ENCODE peak calls at places on chromosomes 2 and 18, in eight cellular contexts. W, S, X, A, H, O, F and V are unnamed samples.

GRCh38 chr2:225017713-225018112 is 24.6 kb downstream of the DOCK10 start:
- DNase-seq in W (no peak), S (no peak), X (no peak), A (no peak), H (no peak), O (no peak), F (no peak), V (no peak)

GRCh38 chr2:121171625-121172119 is 113.3 kb downstream of the TFCP2L1 start:
- DNase-seq in W (no peak), S (no peak), X (no peak), A (no peak), H (no peak), O (no peak), F (no peak), V (no peak)

GRCh38 chr18:8478166-8478967 is 130.9 kb upstream of the RAB12 start:
- DNase-seq in W (peak; percentile 40), S (peak; percentile 33), X (peak; percentile 34), A (no peak), H (peak; percentile 42), O (peak; percentile 55), F (peak; percentile 79), V (peak; percentile 58)

GRCh38 chr18:51957001-51957400 is 383.0 kb upstream of the DCC start:
- DNase-seq in W (no peak), S (no peak), X (no peak), A (no peak), H (no peak), O (no peak), F (no peak), V (no peak)

GRCh38 chr2:120539937-120540718 is 194.2 kb downstream of the INHBB start:
- DNase-seq in W (peak; percentile 94), S (no peak), X (peak; percentile 92), A (peak; percentile 95), H (peak; percentile 97), O (no peak), F (peak; percentile 88), V (no peak)

GRCh38 chr2:173986805-173987204 is 21.6 kb upstream of the SP3 start:
- DNase-seq in W (peak; percentile 69), S (no peak), X (peak; percentile 43), A (no peak), H (peak; percentile 78), O (no peak), F (no peak), V (no peak)

GRCh38 chr2:54619660-54620231 is 103.7 kb upstream of the EML6 start:
- DNase-seq in W (no peak), S (no peak), X (no peak), A (no peak), H (no peak), O (no peak), F (no peak), V (no peak)

GRCh38 chr18:3721771-3722661 is 272.0 kb downstream of the TGIF1 start:
- DNase-seq in W (no peak), S (no peak), X (no peak), A (no peak), H (peak; percentile 13), O (no peak), F (peak; percentile 39), V (no peak)

GRCh38 chr2:132415256-132416079 is 1.1 kb upstream of the GPR39 start:
- DNase-seq in W (no peak), S (no peak), X (peak; percentile 27), A (peak; percentile 85), H (peak; percentile 66), O (no peak), F (peak; percentile 36), V (no peak)

GRCh38 chr2:181152221-181152620 is 171.8 kb downstream of the UBE2E3 start:
- DNase-seq in W (no peak), S (no peak), X (no peak), A (no peak), H (peak; percentile 30), O (no peak), F (no peak), V (no peak)

GRCh38 chr2:205133544-205133943 is 548.8 kb upstream of the NRP2 start:
- DNase-seq in W (no peak), S (no peak), X (no peak), A (no peak), H (peak; percentile 26), O (no peak), F (no peak), V (no peak)

GRCh38 chr2:111896576-111896975 is 1.8 kb upstream of the MERTK start:
- DNase-seq in W (no peak), S (no peak), X (no peak), A (no peak), H (no peak), O (no peak), F (no peak), V (no peak)

GRCh38 chr2:7878786-7879515 is 802.9 kb upstream of the ID2 start:
- DNase-seq in W (no peak), S (no peak), X (peak; percentile 5), A (no peak), H (no peak), O (no peak), F (peak; percentile 21), V (no peak)

GRCh38 chr2:43788646-43789045 is 14.8 kb downstream of the DYNC2LI1 start:
- DNase-seq in W (no peak), S (no peak), X (no peak), A (no peak), H (no peak), O (no peak), F (no peak), V (no peak)

GRCh38 chr2:6352906-6353515 is 512.7 kb downstream of the CMPK2 start:
- DNase-seq in W (peak; percentile 33), S (no peak), X (peak; percentile 58), A (no peak), H (peak; percentile 50), O (no peak), F (peak; percentile 71), V (no peak)

GRCh38 chr2:25362564-25363145 is 20.9 kb upstream of the DNMT3A start:
- DNase-seq in W (no peak), S (no peak), X (no peak), A (no peak), H (no peak), O (no peak), F (no peak), V (peak; percentile 47)

GRCh38 chr18:76522104-76522503 is 27.1 kb upstream of the ZNF516 start:
- DNase-seq in W (no peak), S (no peak), X (no peak), A (no peak), H (no peak), O (no peak), F (no peak), V (no peak)
- H3K27ac ChIP-seq in W (no peak overlapping the region), S (no peak overlapping the region), X (no peak overlapping the region), A (no peak overlapping the region), H (peak overlapping the region; percentile 46), O (no peak overlapping the region), F (no peak overlapping the region), V (no peak overlapping the region)

DNA sequence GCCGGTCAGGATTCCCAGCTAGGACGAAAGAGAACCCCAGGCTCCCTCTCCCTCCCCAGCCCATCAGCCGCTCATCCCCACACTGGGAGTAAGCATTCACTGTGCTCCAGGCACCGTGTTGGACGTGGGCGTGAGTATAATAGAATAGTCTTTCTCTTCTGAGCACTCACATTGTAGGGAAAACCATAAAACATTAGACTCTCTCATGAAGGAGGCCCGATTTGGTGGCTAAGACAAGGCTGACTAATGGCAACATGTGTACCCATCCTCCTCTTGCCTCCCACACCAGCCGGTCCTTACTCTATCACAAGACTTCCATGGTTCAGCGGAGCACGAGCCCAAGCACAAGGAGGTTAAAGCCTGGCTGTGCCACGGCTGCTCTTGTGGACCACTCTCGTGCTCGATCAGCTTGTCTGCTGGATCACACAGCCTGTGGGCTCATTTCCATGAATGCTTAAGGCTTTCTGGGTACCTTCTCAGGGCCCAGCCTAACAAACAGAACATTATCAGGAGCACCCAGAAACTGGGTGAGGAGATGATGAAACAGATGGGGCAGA is 540.9 kb upstream of the RAB6C start:
- DNase-seq in W (no peak), S (no peak), X (no peak), A (no peak), H (no peak), O (no peak), F (no peak), V (no peak)
- H3K9me3 ChIP-seq in W (no peaks in the 10 kb centered on the region), S (no peaks in the 10 kb centered on the region), X (peaks cover 36% of the 10 kb centered on the region), A (no peaks in the 10 kb centered on the region), H (no peaks in the 10 kb centered on the region), O (peaks cover 2% of the 10 kb centered on the region), F (no peaks in the 10 kb centered on the region), V (no peaks in the 10 kb centered on the region)

GRCh38 chr2:69307696-69308064 is 79.3 kb downstream of the GFPT1 start:
- DNase-seq in W (no peak), S (no peak), X (no peak), A (no peak), H (no peak), O (no peak), F (no peak), V (no peak)

GRCh38 chr2:69305712-69306611 is 81.1 kb downstream of the GFPT1 start:
- DNase-seq in W (no peak), S (no peak), X (no peak), A (no peak), H (no peak), O (no peak), F (peak; percentile 34), V (no peak)

GRCh38 chr2:69305166-69305565 is 81.9 kb downstream of the GFPT1 start:
- DNase-seq in W (no peak), S (no peak), X (no peak), A (no peak), H (no peak), O (no peak), F (no peak), V (no peak)

GRCh38 chr2:69306897-69307695 is 79.9 kb downstream of the GFPT1 start:
- DNase-seq in W (peak; percentile 47), S (peak; percentile 33), X (peak; percentile 77), A (peak; percentile 58), H (peak; percentile 79), O (peak; percentile 76), F (peak; percentile 89), V (peak; percentile 72)

DNA sequence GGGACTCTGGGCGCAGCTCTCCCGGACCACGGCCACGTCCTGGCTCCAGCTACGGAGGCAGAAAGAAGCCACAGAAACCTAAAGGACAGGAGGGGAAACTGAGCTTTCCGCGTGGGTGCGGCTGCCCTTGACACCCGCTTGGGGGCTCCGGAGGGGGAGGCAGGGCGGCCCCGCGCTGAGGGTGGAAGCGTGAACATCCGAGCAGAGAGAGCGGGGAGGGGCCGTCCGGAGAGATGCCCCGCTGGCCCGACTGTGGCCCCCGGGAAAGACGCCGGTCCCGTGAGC is 80.5 kb downstream of the GFPT1 start:
- DNase-seq in W (no peak), S (no peak), X (no peak), A (no peak), H (no peak), O (peak; percentile 19), F (no peak), V (no peak)
- H2AFZ ChIP-seq in W (no peak overlapping the region), S (peak overlapping the region; percentile 85), X (peak overlapping the region; percentile 98), A (peak overlapping the region; percentile 87), H (peak overlapping the region; percentile 42), O (peak overlapping the region; percentile 84), F (peak overlapping the region; percentile 65), V (peak overlapping the region; percentile 96)

DNA sequence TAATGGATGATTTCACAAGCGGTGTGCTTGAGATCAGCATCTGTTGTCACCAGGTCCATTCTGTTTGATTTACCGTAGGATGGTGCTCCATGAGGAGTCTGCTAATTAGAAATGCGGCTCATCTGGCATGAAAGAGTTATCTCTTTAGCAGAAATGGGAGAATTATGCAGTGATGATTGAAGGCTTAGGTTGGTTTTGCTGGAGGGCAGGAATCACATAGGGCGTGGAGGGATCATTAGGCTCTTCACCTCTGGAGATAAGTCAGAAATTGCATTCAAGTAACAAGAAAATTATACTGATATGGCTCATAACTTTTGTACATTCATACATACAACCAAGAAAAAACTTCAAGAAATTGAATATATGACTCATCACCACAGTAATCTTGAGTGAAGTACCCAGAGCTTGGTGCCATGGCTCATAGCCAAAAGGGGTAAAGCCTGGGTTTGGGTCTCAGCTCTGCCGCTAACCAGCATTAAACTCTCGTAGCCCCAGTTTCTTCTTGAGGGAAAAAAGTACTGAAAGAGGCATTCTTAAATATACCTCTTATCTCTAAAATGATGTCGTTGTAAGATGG is 41.5 kb downstream of the CRIM1 start:
- DNase-seq in W (no peak), S (no peak), X (peak; percentile 42), A (no peak), H (peak; percentile 35), O (no peak), F (no peak), V (no peak)
- H3K27ac ChIP-seq in W (peak overlapping the region; percentile 4), S (no peak overlapping the region), X (peak overlapping the region; percentile 38), A (no peak overlapping the region), H (no peak overlapping the region), O (peak overlapping the region; percentile 70), F (no peak overlapping the region), V (no peak overlapping the region)